ENCODE peak calls at places on chromosomes 6 and 20, in six cellular contexts. F is body of pancreas, O is GM20000, M is progenitor cell of endocrine pancreas, U is tibial artery, R is fibroblast of lung. Z is an unnamed sample.

GRCh38 chr6:167892835-167893234 is 66.1 kb downstream of the AFDN start:
- DNase-seq in F (no peak), O (no peak), M (no peak), U (no peak), R (no peak), Z (no peak)

GRCh38 chr6:7919871-7920270 is 9.3 kb upstream of the TXNDC5 start:
- DNase-seq in F (no peak), O (no peak), M (no peak), U (no peak), R (peak; percentile 50), Z (no peak)

GRCh38 chr20:38514185-38514584 is 41.5 kb downstream of the RALGAPB start:
- DNase-seq in F (no peak), O (no peak), M (no peak), U (no peak), R (no peak), Z (no peak)

GRCh38 chr20:39112196-39112743 is 150.1 kb downstream of the DHX35 start:
- DNase-seq in F (peak; percentile 49), O (peak; percentile 78), M (peak; percentile 34), U (no peak), R (peak; percentile 36), Z (no peak)

GRCh38 chr6:134002821-134003220 is 49.6 kb downstream of the SLC2A12 start:
- DNase-seq in F (no peak), O (no peak), M (no peak), U (no peak), R (peak; percentile 95), Z (no peak)

GRCh38 chr6:3538536-3538935 is 81.7 kb upstream of the SLC22A23 start:
- DNase-seq in F (no peak), O (no peak), M (no peak), U (no peak), R (no peak), Z (no peak)

GRCh38 chr20:50346372-50347347 is 156.0 kb downstream of the CEBPB start:
- DNase-seq in F (peak; percentile 62), O (no peak), M (no peak), U (peak; percentile 95), R (peak; percentile 82), Z (peak; percentile 70)

GRCh38 chr6:26312501-26313390 is 52.3 kb upstream of the BTN3A2 start:
- DNase-seq in F (peak; percentile 80), O (no peak), M (peak; percentile 59), U (peak; percentile 84), R (peak; percentile 96), Z (peak; percentile 66)

GRCh38 chr6:85483041-85483700 is 33.3 kb downstream of the NT5E start:
- DNase-seq in F (peak; percentile 86), O (peak; percentile 69), M (peak; percentile 74), U (peak; percentile 85), R (peak; percentile 58), Z (peak; percentile 55)

GRCh38 chr6:12749531-12750379 is 33.2 kb downstream of the PHACTR1 start:
- DNase-seq in F (no peak), O (peak; percentile 18), M (peak; percentile 34), U (no peak), R (peak; percentile 10), Z (no peak)

GRCh38 chr20:19757487-19757972 is 528 bp upstream of the RIN2 start:
- DNase-seq in F (peak; percentile 76), O (peak; percentile 47), M (peak; percentile 63), U (peak; percentile 94), R (peak; percentile 77), Z (no peak)

GRCh38 chr6:35489995-35490791 is 6.7 kb downstream of the TEAD3 start:
- DNase-seq in F (peak; percentile 52), O (no peak), M (peak; percentile 49), U (peak; percentile 97), R (peak; percentile 88), Z (no peak)

GRCh38 chr6:100504786-100505737 is 40.3 kb upstream of the SIM1 start:
- DNase-seq in F (no peak), O (no peak), M (no peak), U (no peak), R (peak; percentile 96), Z (no peak)

GRCh38 chr6:14540276-14540675 is 422.7 kb downstream of the CD83 start:
- DNase-seq in F (no peak), O (no peak), M (no peak), U (no peak), R (peak; percentile 84), Z (no peak)

GRCh38 chr20:24485981-24486380 is 16.6 kb downstream of the SYNDIG1 start:
- DNase-seq in F (no peak), O (no peak), M (no peak), U (no peak), R (no peak), Z (no peak)

GRCh38 chr6:25369450-25370086 is 90.4 kb downstream of the CARMIL1 start:
- DNase-seq in F (peak; percentile 36), O (peak; percentile 11), M (no peak), U (no peak), R (peak; percentile 54), Z (no peak)

GRCh38 chr20:24309596-24309995 is 159.8 kb upstream of the SYNDIG1 start:
- DNase-seq in F (no peak), O (no peak), M (no peak), U (no peak), R (peak; percentile 31), Z (no peak)

GRCh38 chr6:143074101-143074500 is 13.4 kb downstream of the AIG1 start:
- DNase-seq in F (no peak), O (no peak), M (no peak), U (no peak), R (no peak), Z (no peak)

GRCh38 chr20:61521680-61522420 is 269.8 kb downstream of the CDH4 start:
- DNase-seq in F (no peak), O (no peak), M (no peak), U (no peak), R (peak; percentile 79), Z (no peak)

GRCh38 chr20:41375846-41376245 is 9.2 kb upstream of the EMILIN3 start:
- DNase-seq in F (no peak), O (no peak), M (no peak), U (no peak), R (no peak), Z (no peak)

GRCh38 chr20:41377275-41377674 is 10.7 kb upstream of the EMILIN3 start:
- DNase-seq in F (no peak), O (no peak), M (no peak), U (no peak), R (no peak), Z (no peak)

GRCh38 chr20:41376349-41376748 is 9.7 kb upstream of the EMILIN3 start:
- DNase-seq in F (no peak), O (no peak), M (no peak), U (no peak), R (no peak), Z (no peak)

GRCh38 chr20:41380551-41381262 is 14.1 kb upstream of the EMILIN3 start:
- DNase-seq in F (no peak), O (no peak), M (no peak), U (no peak), R (no peak), Z (no peak)
- TF ChIP-seq CTCF in F (no peak), O (no peak), M (no peak), U (no peak), R (no peak), Z (no peak)

DNA sequence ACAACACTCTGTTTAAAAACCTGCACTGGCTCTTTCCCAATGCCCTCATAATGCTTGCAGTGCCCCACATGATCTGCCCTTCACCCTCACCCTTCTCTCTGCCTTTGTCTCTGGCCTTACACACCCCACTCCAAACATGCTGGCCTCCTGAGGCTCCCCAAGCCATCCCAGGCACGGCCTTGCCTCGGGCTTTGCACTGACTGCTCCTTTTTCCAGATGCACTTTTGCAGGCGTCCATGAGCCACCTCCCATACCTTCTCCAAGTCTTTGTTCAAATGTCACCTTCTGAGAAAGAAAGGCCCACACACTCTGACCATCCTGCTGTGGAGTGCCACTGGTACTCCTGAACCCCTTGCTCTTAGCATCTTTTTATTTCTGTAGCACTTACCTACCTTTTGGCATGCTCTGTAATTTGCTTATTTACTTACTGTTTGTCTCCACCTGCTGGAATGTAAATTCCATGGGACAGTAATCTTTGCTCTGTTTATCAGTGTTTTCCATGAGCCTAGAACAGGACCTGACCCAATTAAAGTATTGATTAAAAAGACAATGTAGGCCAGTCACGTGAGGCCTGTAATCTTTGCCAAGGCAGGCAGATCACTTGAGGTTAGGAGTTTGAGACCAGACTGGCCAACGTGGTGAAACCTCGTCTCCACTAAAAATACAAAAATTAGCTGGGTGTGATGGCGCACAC is 30.7 kb downstream of the GFRA4 start:
- DNase-seq in F (no peak), O (no peak), M (no peak), U (no peak), R (no peak), Z (no peak)
- TF ChIP-seq CTCF in F (peak; percentile 34), O (no peak), M (no peak), U (no peak), R (no peak), Z (no peak)

GRCh38 chr20:56630506-56631317 is 1.6 kb downstream of the TFAP2C start:
- DNase-seq in F (no peak), O (peak; percentile 44), M (no peak), U (no peak), R (peak; percentile 48), Z (no peak)
- TF ChIP-seq CTCF in F (no peak), O (no peak), M (peak; percentile 7), U (no peak), R (no peak), Z (no peak)

GRCh38 chr6:17427617-17428016 is 34.2 kb downstream of the CAP2 start:
- DNase-seq in F (no peak), O (no peak), M (no peak), U (no peak), R (no peak), Z (no peak)
- TF ChIP-seq CTCF in F (no peak), O (no peak), M (no peak), U (no peak), R (no peak), Z (no peak)

GRCh38 chr20:4449977-4450715 is 271.6 kb upstream of the PRND start:
- DNase-seq in F (no peak), O (no peak), M (no peak), U (no peak), R (peak; percentile 58), Z (no peak)
- TF ChIP-seq CTCF in F (no peak), O (no peak), M (peak; percentile 26), U (peak; percentile 25), R (peak; percentile 29), Z (no peak)

GRCh38 chr6:36980876-36981619 is 4.9 kb downstream of the MTCH1 start:
- DNase-seq in F (no peak), O (no peak), M (no peak), U (no peak), R (no peak), Z (no peak)
- TF ChIP-seq CTCF in F (no peak), O (no peak), M (peak; percentile 17), U (no peak), R (no peak), Z (no peak)

GRCh38 chr20:58963060-58963584 is 17.9 kb upstream of the NELFCD start:
- DNase-seq in F (no peak), O (no peak), M (no peak), U (no peak), R (no peak), Z (no peak)
- TF ChIP-seq CTCF in F (no peak), O (no peak), M (peak; percentile 24), U (no peak), R (no peak), Z (no peak)

Z was measured in CD14-positive monocyte.